ENCODE peak calls at places on chromosomes 7 and 10, in eight cellular contexts. Y, G, B, W, L, D, N and Q are unnamed samples.
A peak's percentile ranks its signal among the peaks of the same experiment; 100 is the strongest.

GRCh38 chr10:101950227-101950626 is 105.7 kb downstream of the ARMH3 start:
- DNase-seq in B (no peak), D (no peak), N (no peak), W (no peak), Y (no peak), G (no peak), L (no peak), Q (no peak)

GRCh38 chr10:124221356-124222297 is 128.2 kb upstream of the CHST15 start:
- DNase-seq in G (no peak), D (no peak), N (no peak), L (no peak), B (no peak), W (no peak), Y (no peak), Q (no peak)

GRCh38 chr7:139482662-139483466 is 609 bp downstream of the KLRG2 start:
- DNase-seq in W (peak; percentile 55), G (no peak), L (no peak), Y (no peak), N (peak; percentile 47), B (no peak), D (peak; percentile 70), Q (no peak)

GRCh38 chr7:17233643-17234397 is 64.6 kb upstream of the AHR start:
- DNase-seq in N (no peak), B (no peak), D (no peak), W (peak; percentile 84), G (no peak), L (no peak), Y (no peak), Q (peak; percentile 2)

GRCh38 chr7:130895006-130895750 is 161.2 kb upstream of the KLF14 start:
- DNase-seq in G (no peak), Y (no peak), D (no peak), W (no peak), B (no peak), N (no peak), L (no peak), Q (no peak)

GRCh38 chr10:121658611-121659010 is 60.4 kb upstream of the FGFR2 start:
- DNase-seq in B (no peak), G (no peak), L (no peak), N (no peak), W (no peak), D (no peak), Y (no peak), Q (no peak)

GRCh38 chr7:35905555-35905954 is 104.7 kb downstream of the SEPTIN7 start:
- DNase-seq in W (no peak), L (no peak), Y (no peak), B (no peak), G (no peak), N (no peak), D (no peak), Q (peak; percentile 31)

GRCh38 chr7:88795553-88795952 is at the start of gene TEX47:
- DNase-seq in W (no peak), Y (no peak), D (no peak), G (no peak), L (no peak), N (no peak), B (no peak), Q (no peak)

GRCh38 chr10:33489606-33490176 is 155.2 kb upstream of the NRP1 start:
- DNase-seq in N (no peak), D (no peak), B (no peak), W (no peak), Y (no peak), L (no peak), G (no peak), Q (no peak)

GRCh38 chr7:69695998-69696657 is 97.9 kb downstream of the AUTS2 start:
- DNase-seq in G (no peak), Y (no peak), W (peak; percentile 84), N (no peak), L (no peak), D (no peak), B (no peak), Q (no peak)

GRCh38 chr7:101871351-101871750 is 53.9 kb downstream of the CUX1 start:
- DNase-seq in W (no peak), Y (no peak), L (no peak), D (no peak), B (no peak), N (no peak), G (no peak), Q (no peak)

GRCh38 chr7:101869901-101870290 is 52.5 kb downstream of the CUX1 start:
- DNase-seq in N (no peak), W (no peak), B (no peak), L (no peak), Y (no peak), D (no peak), G (no peak), Q (no peak)

GRCh38 chr7:101869026-101869900 is 51.8 kb downstream of the CUX1 start:
- DNase-seq in L (no peak), G (no peak), W (no peak), B (no peak), D (peak; percentile 82), Y (no peak), N (peak; percentile 21), Q (no peak)

GRCh38 chr7:101868191-101868950 is 50.9 kb downstream of the CUX1 start:
- DNase-seq in G (no peak), D (no peak), L (no peak), W (no peak), N (no peak), Y (no peak), B (no peak), Q (no peak)

GRCh38 chr7:101870361-101871062 is 53.1 kb downstream of the CUX1 start:
- DNase-seq in G (no peak), W (no peak), L (no peak), N (no peak), Y (no peak), D (peak; percentile 39), B (no peak), Q (no peak)
- TF ChIP-seq CTCF in G (no peak), W (no peak), L (no peak), N (no peak), Y (peak; percentile 14), D (peak; percentile 29), B (no peak), Q (peak; percentile 33)

GRCh38 chr10:97548828-97549455 is 23.6 kb upstream of the ANKRD2 start:
- DNase-seq in G (no peak), D (no peak), Y (no peak), W (no peak), L (no peak), N (no peak), B (peak; percentile 24), Q (no peak)

GRCh38 chr10:97550336-97551149 is 22.0 kb upstream of the ANKRD2 start:
- DNase-seq in N (no peak), Y (no peak), G (no peak), W (no peak), L (no peak), B (peak; percentile 40), D (peak; percentile 48), Q (no peak)

GRCh38 chr10:97547889-97548485 is 24.6 kb upstream of the ANKRD2 start:
- DNase-seq in Y (no peak), N (no peak), D (no peak), W (no peak), L (no peak), G (no peak), B (no peak), Q (no peak)

GRCh38 chr10:97551271-97551670 is 21.3 kb upstream of the ANKRD2 start:
- DNase-seq in G (no peak), W (no peak), L (no peak), Y (no peak), D (no peak), N (no peak), B (peak; percentile 9), Q (no peak)

DNA sequence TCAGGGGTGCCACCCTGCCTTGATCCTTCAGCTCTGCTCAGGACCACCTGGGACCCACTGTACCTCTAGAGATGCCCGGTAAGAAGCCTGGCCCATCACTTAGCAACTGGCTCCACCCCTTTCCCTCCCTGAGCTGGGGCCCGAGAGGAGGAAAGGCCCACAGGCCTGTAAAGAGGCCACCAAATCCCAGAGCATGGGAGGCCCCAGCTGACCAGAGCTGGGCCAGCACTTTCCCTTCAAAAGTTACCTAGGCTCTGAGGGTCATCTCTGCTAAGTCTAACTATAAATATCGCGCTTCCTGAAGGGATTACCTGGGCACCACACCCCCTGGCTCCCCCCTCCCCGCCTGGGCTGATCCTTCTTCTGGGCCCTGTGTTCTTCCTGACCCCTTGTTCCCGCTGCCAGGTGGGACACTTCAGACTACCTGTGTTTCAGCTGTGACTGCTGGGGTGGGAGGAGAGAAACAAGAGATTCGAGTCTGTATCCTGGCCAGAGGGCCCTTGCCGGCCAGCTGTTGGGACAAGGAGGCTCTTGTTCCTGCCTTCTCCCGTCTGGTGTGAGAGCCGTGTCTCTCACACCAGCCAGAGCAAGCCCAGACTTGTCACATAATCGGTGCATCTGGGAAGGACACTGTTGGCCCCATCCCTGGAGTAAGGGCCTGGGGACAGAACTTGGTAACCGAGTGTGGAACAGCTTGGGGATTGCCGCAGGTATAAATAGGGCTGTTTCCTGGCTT is 22.8 kb upstream of the ANKRD2 start:
- DNase-seq in N (no peak), L (no peak), D (peak; percentile 69), Y (peak; percentile 43), W (no peak), G (no peak), B (no peak), Q (no peak)
- TF ChIP-seq CTCF in N (no peak), L (no peak), D (no peak), Y (no peak), W (no peak), G (no peak), B (no peak), Q (no peak)

GRCh38 chr10:26801274-26801673 is 59.5 kb downstream of the ABI1 start:
- DNase-seq in D (no peak), Y (no peak), L (no peak), G (no peak), B (no peak), W (no peak), N (no peak), Q (no peak)

GRCh38 chr10:26797340-26797739 is 63.4 kb downstream of the ABI1 start:
- DNase-seq in D (no peak), B (no peak), N (no peak), L (no peak), Y (no peak), G (no peak), W (no peak), Q (no peak)

GRCh38 chr10:26800468-26800867 is 60.3 kb downstream of the ABI1 start:
- DNase-seq in B (no peak), G (no peak), Y (no peak), W (no peak), N (no peak), L (no peak), D (no peak), Q (no peak)

GRCh38 chr10:26798298-26798697 is 62.5 kb downstream of the ABI1 start:
- DNase-seq in W (no peak), Y (no peak), L (no peak), D (no peak), N (no peak), G (no peak), B (no peak), Q (no peak)

DNA sequence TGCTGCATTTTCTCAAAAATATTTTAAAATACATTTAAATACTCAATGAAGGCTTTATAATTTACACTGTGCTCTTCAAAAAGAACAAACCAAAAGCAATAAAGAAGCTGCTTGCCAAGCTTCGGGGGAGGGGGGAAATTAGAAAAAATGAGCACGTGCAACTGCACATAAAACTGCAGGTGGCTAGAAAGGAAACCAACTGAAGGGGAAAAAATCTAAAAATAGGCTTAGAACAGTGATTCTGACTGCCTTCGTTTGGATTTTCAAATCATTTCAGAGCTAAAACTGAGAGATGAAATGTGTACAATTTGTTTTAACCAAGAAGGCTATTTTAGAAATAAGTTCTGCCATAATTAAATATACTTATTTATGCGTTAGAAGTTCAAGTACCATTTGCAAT is 61.4 kb downstream of the ABI1 start:
- DNase-seq in B (no peak), G (no peak), L (no peak), Y (no peak), W (peak; percentile 37), N (no peak), D (no peak), Q (no peak)
- TF ChIP-seq CTCF in B (no peak), G (no peak), L (no peak), Y (no peak), W (no peak), N (no peak), D (no peak), Q (no peak)

GRCh38 chr7:53209129-53209528 is 173.7 kb downstream of the POM121L12 start:
- DNase-seq in B (no peak), L (no peak), N (no peak), D (no peak), W (no peak), G (no peak), Y (no peak), Q (no peak)
- TF ChIP-seq CTCF in B (no peak), L (no peak), N (no peak), D (no peak), W (no peak), G (no peak), Y (no peak), Q (no peak)